ENCODE peak calls at places on chromosomes 5 and 9, in four cellular contexts. I is Right ventricle myocardium superior; R is GM12892; Z is stimulated activated CD4-positive, alpha-beta T cell treated with anti-CD3 and anti-CD28 coated beads, Interleukin-1b, Interleukin-23, amount 100 ng/mL, for 24 hours. V is an unnamed sample.

GRCh38 chr9:106796771-106797170 is 66.2 kb upstream of the ZNF462 start:
- DNase-seq in I (no peak), Z (no peak), R (no peak), V (no peak)

GRCh38 chr5:78221964-78222451 is 72.5 kb downstream of the AP3B1 start:
- DNase-seq in Z (no peak), I (no peak), R (peak), V (no peak)

GRCh38 chr5:10573487-10574145 is 9.7 kb downstream of the ANKRD33B start:
- DNase-seq in R (no peak), Z (no peak), I (no peak), V (no peak)

GRCh38 chr9:16873131-16873787 is 2.8 kb upstream of the BNC2 start:
- DNase-seq in Z (no peak), I (no peak), R (no peak), V (no peak)

GRCh38 chr9:134373269-134373668 is 47.0 kb downstream of the RXRA start:
- DNase-seq in I (no peak), Z (no peak), R (no peak), V (no peak)

GRCh38 chr5:168964182-168964581 is 336.8 kb downstream of the SLIT3 start:
- DNase-seq in Z (no peak), I (no peak), R (no peak), V (no peak)

GRCh38 chr9:129145316-129145715 is 32.7 kb downstream of the IER5L start:
- DNase-seq in I (no peak), Z (no peak), R (no peak), V (no peak)

GRCh38 chr9:126678989-126679388 is 65.3 kb downstream of the LMX1B start:
- DNase-seq in I (no peak), R (no peak), Z (no peak), V (no peak)

GRCh38 chr9:70924905-70925547 is 196.4 kb downstream of the TRPM3 start:
- DNase-seq in Z (no peak), R (no peak), I (no peak), V (peak)

GRCh38 chr5:62650197-62650596 is 71.6 kb downstream of the LRRC70 start:
- DNase-seq in I (no peak), R (no peak), Z (no peak), V (no peak)

GRCh38 chr9:81826541-81826906 is 101.7 kb upstream of the SPATA31D4 start:
- DNase-seq in Z (no peak), I (peak), R (no peak), V (peak)

GRCh38 chr5:62475072-62475471 is 62.5 kb downstream of the IPO11 start:
- DNase-seq in R (no peak), Z (no peak), I (no peak), V (no peak)

GRCh38 chr5:28391277-28391676 is 1352.9 kb upstream of the CDH9 start:
- DNase-seq in R (no peak), Z (no peak), I (no peak), V (no peak)

GRCh38 chr9:71352837-71353236 is 231.4 kb upstream of the TRPM3 start:
- DNase-seq in I (no peak), R (no peak), Z (no peak), V (no peak)

GRCh38 chr9:34928921-34929320 is 29.2 kb upstream of the PHF24 start:
- DNase-seq in I (no peak), Z (no peak), R (no peak), V (no peak)

GRCh38 chr5:134101686-134102439 is 12.6 kb upstream of the TCF7 start:
- DNase-seq in Z (peak), R (peak), I (peak), V (peak)

GRCh38 chr9:6197330-6197729 is 18.3 kb upstream of the IL33 start:
- DNase-seq in Z (no peak), R (no peak), I (no peak), V (no peak)

GRCh38 chr5:126445502-126446174 is 22.4 kb downstream of the GRAMD2B start:
- DNase-seq in I (no peak), R (no peak), Z (no peak), V (no peak)

GRCh38 chr5:170572453-170572852 is 68.6 kb downstream of the KCNIP1 start:
- DNase-seq in Z (peak), I (no peak), R (no peak), V (no peak)

GRCh38 chr9:129242191-129242953 is 64.3 kb upstream of the IER5L start:
- DNase-seq in Z (no peak), I (peak), R (no peak), V (no peak)

GRCh38 chr9:114908104-114908621 is 22.2 kb downstream of the TNFSF8 start:
- DNase-seq in R (no peak), I (no peak), Z (no peak), V (no peak)

GRCh38 chr5:1174122-1174936 is 27.1 kb upstream of the SLC6A19 start:
- DNase-seq in Z (no peak), I (peak), R (no peak), V (no peak)

GRCh38 chr9:99049228-99049627 is 55.7 kb upstream of the TGFBR1 start:
- DNase-seq in I (no peak), Z (no peak), R (no peak), V (no peak)

V was measured in putamen.